ENCODE peak calls at places on chromosomes 4 and X, in eight cellular contexts. N, O, T, R, L, B, C and U are unnamed samples. For H3K36me3, the result is how much of the 10 kb centered on the place peaks cover.

GRCh38 chr4:84582988-84583870 is at the start of gene CDS1:
- DNase-seq in N (no peak), O (peak), T (peak), R (peak), L (peak), B (no peak), C (peak), U (no peak)

GRCh38 chr4:152160236-152160800 is 375.6 kb downstream of the FBXW7 start:
- DNase-seq in N (no peak), O (no peak), T (no peak), R (no peak), L (no peak), B (no peak), C (no peak), U (no peak)

GRCh38 chr4:127856485-127857447 is 23.9 kb upstream of the PLK4 start:
- DNase-seq in N (no peak), O (no peak), T (no peak), R (no peak), L (no peak), B (no peak), C (no peak), U (no peak)

GRCh38 chr4:39521253-39521908 is 5.9 kb downstream of the UGDH start:
- DNase-seq in N (no peak), O (peak), T (no peak), R (no peak), L (no peak), B (peak), C (no peak), U (no peak)

GRCh38 chr4:21126113-21126512 is 425.9 kb downstream of the PACRGL start:
- DNase-seq in N (no peak), O (peak), T (no peak), R (no peak), L (no peak), B (no peak), C (no peak), U (no peak)

GRCh38 chr4:1465173-1466033 is 59.2 kb upstream of the NKX1-1 start:
- DNase-seq in N (no peak), O (peak), T (no peak), R (peak), L (no peak), B (no peak), C (peak), U (no peak)

GRCh38 chr4:38562751-38563198 is 101.2 kb upstream of the KLF3 start:
- DNase-seq in N (peak), O (peak), T (no peak), R (no peak), L (no peak), B (peak), C (no peak), U (peak)

GRCh38 chrX:7055386-7056137 is 92.0 kb upstream of the STS start:
- DNase-seq in N (no peak), O (no peak), T (peak), R (no peak), L (no peak), B (no peak), C (no peak), U (no peak)

GRCh38 chr4:112514079-112514448 is 1.9 kb downstream of the NEUROG2 start:
- DNase-seq in N (no peak), O (peak), T (no peak), R (no peak), L (no peak), B (no peak), C (no peak), U (no peak)

GRCh38 chr4:1590244-1590643 is 93.9 kb downstream of the FAM53A start:
- DNase-seq in N (no peak), O (no peak), T (no peak), R (no peak), L (no peak), B (no peak), C (peak), U (peak)

GRCh38 chrX:17470136-17470535 is 95.1 kb downstream of the NHS start:
- DNase-seq in N (no peak), O (no peak), T (no peak), R (no peak), L (no peak), B (no peak), C (no peak), U (no peak)

GRCh38 chr4:155241664-155242063 is 33.2 kb downstream of the NPY2R start:
- DNase-seq in N (no peak), O (no peak), T (no peak), R (no peak), L (no peak), B (no peak), C (no peak), U (no peak)

GRCh38 chr4:3369781-3370660 is 71.7 kb upstream of the HGFAC start:
- DNase-seq in N (peak), O (peak), T (no peak), R (no peak), L (no peak), B (peak), C (no peak), U (peak)

GRCh38 chr4:175542787-175543186 is 269.3 kb downstream of the GPM6A start:
- DNase-seq in N (no peak), O (peak), T (no peak), R (no peak), L (no peak), B (no peak), C (no peak), U (no peak)

DNA sequence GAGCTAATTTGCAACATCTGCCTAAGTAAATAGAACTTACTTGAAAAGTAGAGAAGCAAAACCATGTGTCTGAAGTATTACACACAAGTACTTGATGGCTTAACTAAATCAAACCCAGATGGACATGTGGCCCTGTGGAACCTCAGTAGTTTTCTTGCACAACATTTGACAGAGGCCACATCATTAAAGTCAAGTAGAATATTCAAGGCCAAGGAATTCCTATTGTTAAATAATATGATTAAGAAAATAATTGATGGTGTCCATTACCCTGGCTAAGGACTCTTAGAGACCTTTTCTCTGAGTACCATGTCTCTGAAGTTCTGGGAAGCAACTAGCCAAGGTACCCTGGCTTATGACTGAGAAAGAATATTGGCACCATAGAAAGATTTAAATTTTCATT is 135.4 kb upstream of the OTUD4 start:
- DNase-seq in N (no peak), O (no peak), T (no peak), R (no peak), L (no peak), B (no peak), C (no peak), U (no peak)
- TF ChIP-seq POLR2AphosphoS5 in N (no peak), O (peak), T (no peak), R (no peak), L (no peak), B (no peak), C (no peak), U (no peak)

GRCh38 chr4:121674191-121674590 is 22.6 kb downstream of the ANXA5 start:
- DNase-seq in N (no peak), O (no peak), T (no peak), R (no peak), L (no peak), B (no peak), C (no peak), U (no peak)
- H3K36me3 ChIP-seq in N (under half), O (half or more), T (under half), R (under half), L (half or more), B (under half), C (half or more), U (under half)

GRCh38 chr4:78644744-78645330 is 93.3 kb downstream of the ANXA3 start:
- DNase-seq in N (no peak), O (peak), T (peak), R (no peak), L (no peak), B (peak), C (peak), U (peak)
- TF ChIP-seq POLR2AphosphoS5 in N (no peak), O (no peak), T (no peak), R (no peak), L (no peak), B (no peak), C (no peak), U (no peak)

DNA sequence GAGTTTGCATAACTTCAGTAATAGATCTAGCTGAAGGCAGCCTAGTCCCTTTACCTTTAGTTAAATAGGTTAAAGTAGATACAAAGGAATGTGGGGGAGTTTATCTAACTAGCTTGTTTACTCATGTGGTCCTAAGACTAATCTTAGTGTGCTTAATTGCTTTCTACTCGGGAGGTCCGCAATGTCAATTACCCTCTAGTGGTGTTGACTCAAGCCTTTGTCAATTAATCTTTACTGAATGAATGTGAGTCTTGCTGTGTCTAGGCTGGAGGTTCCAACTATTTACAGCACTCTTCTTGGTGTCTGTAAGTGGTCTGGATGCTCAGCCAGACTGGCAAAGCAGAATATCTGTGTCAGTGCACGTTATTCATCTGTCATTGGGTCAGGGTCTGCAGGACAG is 17.9 kb upstream of the YTHDC1 start:
- DNase-seq in N (no peak), O (no peak), T (no peak), R (no peak), L (no peak), B (no peak), C (no peak), U (no peak)
- H3K36me3 ChIP-seq in N (under half), O (under half), T (under half), R (under half), L (under half), B (under half), C (under half), U (under half)

DNA sequence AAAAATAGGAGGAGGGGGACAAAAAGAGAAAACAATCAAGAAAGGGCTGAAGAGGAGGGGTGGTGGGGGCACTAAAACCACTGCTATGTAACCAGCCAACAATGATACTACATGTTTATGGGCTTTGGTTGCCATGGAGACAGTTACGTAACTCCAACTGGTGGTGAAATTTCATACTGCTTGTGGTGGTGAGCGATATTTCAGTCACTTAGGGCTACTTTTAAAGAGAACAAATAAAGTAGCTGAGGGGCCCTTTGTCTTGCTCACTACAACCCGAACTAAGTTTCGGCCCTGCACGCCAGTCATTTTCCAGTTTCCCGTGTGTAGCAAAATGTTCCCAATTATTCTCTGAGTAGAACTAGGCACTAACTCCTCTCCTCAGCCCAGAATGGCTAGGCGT is 275.2 kb upstream of the EDA2R start:
- DNase-seq in N (no peak), O (no peak), T (no peak), R (no peak), L (no peak), B (no peak), C (no peak), U (no peak)
- TF ChIP-seq POLR2AphosphoS5 in N (no peak), O (no peak), T (no peak), R (no peak), L (no peak), B (no peak), C (no peak), U (no peak)

GRCh38 chr4:56276547-56276946 is 110.7 kb downstream of the AASDH start:
- DNase-seq in N (no peak), O (no peak), T (no peak), R (no peak), L (no peak), B (no peak), C (no peak), U (no peak)
- H3K36me3 ChIP-seq in N (under half), O (under half), T (under half), R (under half), L (under half), B (under half), C (under half), U (under half)

DNA sequence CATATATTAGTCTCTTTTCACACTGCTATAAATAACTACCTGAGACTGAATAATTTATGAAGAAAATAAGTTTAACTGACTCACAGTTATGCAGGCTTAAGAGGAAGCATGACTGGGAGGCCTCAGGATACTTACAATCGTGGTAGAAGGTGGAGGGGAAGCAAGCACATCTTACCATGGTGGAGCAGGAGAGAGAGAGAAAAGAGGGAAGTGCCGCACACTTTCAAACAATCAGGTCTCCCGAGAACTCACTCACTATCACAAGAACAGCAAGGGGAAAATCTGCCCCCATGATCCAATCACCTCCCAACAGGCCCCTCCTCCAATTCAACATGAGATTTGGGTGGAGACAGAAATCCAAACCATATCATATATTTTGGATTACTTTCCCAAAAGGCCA is 273.4 kb upstream of the RASGEF1B start:
- DNase-seq in N (no peak), O (no peak), T (no peak), R (no peak), L (no peak), B (no peak), C (no peak), U (no peak)
- TF ChIP-seq POLR2AphosphoS5 in N (no peak), O (no peak), T (no peak), R (no peak), L (no peak), B (no peak), C (no peak), U (no peak)

DNA sequence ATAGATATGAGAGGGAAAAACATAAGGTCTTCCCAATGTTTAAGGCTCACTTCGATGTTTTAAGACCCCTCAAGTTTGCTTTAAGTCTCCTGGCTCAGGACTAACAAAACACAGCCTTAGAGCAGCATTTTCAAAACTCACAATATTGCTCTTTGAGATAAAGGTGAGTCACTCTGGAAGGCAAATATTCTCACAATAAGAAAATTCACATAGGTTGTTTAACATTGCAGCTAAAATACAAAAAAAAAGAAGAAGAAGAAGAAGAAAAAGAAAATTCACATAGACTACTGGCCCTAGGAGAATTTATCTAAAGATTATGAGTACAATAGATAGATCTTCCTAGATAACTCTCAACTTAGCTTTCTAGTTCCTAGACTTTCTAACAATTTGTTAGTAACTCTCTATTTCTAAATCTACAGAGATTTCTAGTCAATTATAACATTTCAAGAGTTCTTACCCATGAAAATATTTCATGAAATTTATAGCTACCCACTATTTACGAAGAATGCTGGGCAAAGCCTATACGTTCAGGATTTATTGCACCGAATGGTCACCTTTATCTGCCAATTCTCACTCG is 267.0 kb downstream of the CHIC1 start:
- DNase-seq in N (no peak), O (no peak), T (no peak), R (no peak), L (no peak), B (no peak), C (no peak), U (no peak)
- H3K36me3 ChIP-seq in N (under half), O (half or more), T (under half), R (under half), L (under half), B (under half), C (half or more), U (under half)

GRCh38 chr4:77819836-77820679 is 890 bp upstream of the CNOT6L start:
- DNase-seq in N (peak), O (peak), T (peak), R (peak), L (peak), B (peak), C (peak), U (peak)

GRCh38 chr4:77819409-77819835 is 254 bp upstream of the CNOT6L start:
- DNase-seq in N (no peak), O (peak), T (no peak), R (no peak), L (no peak), B (no peak), C (peak), U (no peak)

GRCh38 chr4:77818077-77818666 is 996 bp downstream of the CNOT6L start:
- DNase-seq in N (no peak), O (peak), T (peak), R (peak), L (peak), B (peak), C (peak), U (peak)

GRCh38 chr4:77817304-77818076 is 1.7 kb downstream of the CNOT6L start:
- DNase-seq in N (no peak), O (no peak), T (no peak), R (no peak), L (no peak), B (no peak), C (no peak), U (no peak)

DNA sequence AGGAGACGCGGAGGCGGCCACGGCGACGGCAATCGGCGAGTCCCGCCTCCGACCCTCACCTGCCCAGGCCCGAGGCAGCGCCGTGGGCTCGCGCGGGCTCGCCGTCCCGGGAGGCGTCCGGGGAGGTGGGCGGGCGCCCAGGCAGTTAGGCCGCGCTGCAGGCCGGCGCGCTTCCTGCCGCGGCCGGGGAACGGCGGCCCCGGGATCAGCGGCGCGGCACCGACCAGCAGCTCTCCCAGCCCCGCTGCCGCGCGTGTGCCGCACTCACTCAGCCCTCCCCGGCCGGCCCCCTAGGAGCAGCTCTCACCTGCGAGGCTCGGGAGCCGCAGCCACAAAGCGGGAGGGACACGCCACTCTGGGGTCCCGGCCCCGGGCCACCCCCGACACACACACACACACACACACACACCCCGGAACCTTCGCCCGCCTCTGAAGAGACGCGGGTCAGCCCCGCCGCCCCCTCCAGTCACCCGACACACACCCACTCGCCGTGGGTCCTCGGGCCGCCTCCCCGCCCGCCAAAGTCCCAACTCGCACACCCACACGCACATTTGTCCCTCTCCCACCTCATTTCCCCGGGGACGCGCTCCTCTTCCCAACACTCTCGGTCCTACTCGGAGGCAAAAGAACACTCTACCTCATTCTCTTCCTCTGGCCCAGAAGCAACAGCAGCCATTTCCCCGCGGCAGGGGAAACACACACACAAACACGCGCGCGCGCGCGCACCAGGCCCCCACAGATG is at the start of gene CNOT6L:
- DNase-seq in N (peak), O (peak), T (peak), R (peak), L (peak), B (peak), C (peak), U (peak)
- TF ChIP-seq POLR2AphosphoS5 in N (no peak), O (no peak), T (peak), R (no peak), L (no peak), B (peak), C (peak), U (peak)

GRCh38 chr4:184189966-184190365 is 27.7 kb downstream of the ENPP6 start:
- DNase-seq in N (no peak), O (no peak), T (no peak), R (no peak), L (peak), B (no peak), C (no peak), U (no peak)

GRCh38 chr4:184191267-184191666 is 26.4 kb downstream of the ENPP6 start:
- DNase-seq in N (no peak), O (no peak), T (no peak), R (no peak), L (no peak), B (no peak), C (no peak), U (no peak)

GRCh38 chr4:184193556-184194525 is 23.8 kb downstream of the ENPP6 start:
- DNase-seq in N (no peak), O (no peak), T (no peak), R (no peak), L (peak), B (no peak), C (no peak), U (no peak)

GRCh38 chr4:184192933-184193332 is 24.7 kb downstream of the ENPP6 start:
- DNase-seq in N (no peak), O (no peak), T (no peak), R (no peak), L (no peak), B (no peak), C (no peak), U (no peak)

GRCh38 chr4:184190711-184191110 is 27.0 kb downstream of the ENPP6 start:
- DNase-seq in N (no peak), O (no peak), T (no peak), R (no peak), L (peak), B (no peak), C (no peak), U (no peak)
- H3K36me3 ChIP-seq in N (under half), O (under half), T (under half), R (under half), L (under half), B (under half), C (under half), U (under half)